ENCODE peak calls at places on chromosomes 3 and 15, in six cellular contexts. R, X, F, W, Q and J are unnamed samples.

GRCh38 chr3:143283432-143284128 is 164.0 kb downstream of the CHST2 start:
- DNase-seq in R (no peak), X (no peak), F (peak; percentile 41), W (peak; percentile 51), Q (no peak), J (no peak)

GRCh38 chr15:36742696-36743095 is 163.3 kb downstream of the CDIN1 start:
- DNase-seq in R (no peak), X (no peak), F (no peak), W (no peak), Q (no peak), J (no peak)

GRCh38 chr3:143036557-143036956 is 35.2 kb downstream of the U2SURP start:
- DNase-seq in R (no peak), X (no peak), F (no peak), W (no peak), Q (no peak), J (no peak)

GRCh38 chr3:59364471-59364870 is 314.6 kb upstream of the CFAP20DC start:
- DNase-seq in R (no peak), X (peak; percentile 45), F (no peak), W (no peak), Q (no peak), J (no peak)

GRCh38 chr3:43787330-43787729 is 96.6 kb downstream of the ABHD5 start:
- DNase-seq in R (no peak), X (no peak), F (no peak), W (no peak), Q (no peak), J (no peak)

GRCh38 chr3:123692041-123692440 is 107.2 kb upstream of the HACD2 start:
- DNase-seq in R (no peak), X (no peak), F (no peak), W (no peak), Q (no peak), J (no peak)

GRCh38 chr15:101625169-101625568 is 27.0 kb downstream of the TM2D3 start:
- DNase-seq in R (no peak), X (no peak), F (no peak), W (no peak), Q (no peak), J (no peak)

GRCh38 chr3:114466816-114467215 is 173.0 kb downstream of the TIGIT start:
- DNase-seq in R (no peak), X (no peak), F (no peak), W (no peak), Q (no peak), J (no peak)

GRCh38 chr15:72217216-72217615 is 13.8 kb downstream of the PKM start:
- DNase-seq in R (no peak), X (no peak), F (no peak), W (no peak), Q (no peak), J (no peak)